ENCODE peak calls at places on chromosomes 2 and 18, in eight cellular contexts. One of them, this sample, is unnamed. For H3K9me3, the result is how much of the 10 kb centered on the place peaks cover.

GRCh38 chr18:35811896-35812295 is 160.6 kb upstream of the RMP24 start:
- DNase-seq in psoas muscle: no peak
- DNase-seq in mucosa of descending colon: no peak
- DNase-seq in fibroblast of lung: no peak
- DNase-seq in tibial nerve: no peak
- DNase-seq in stomach: no peak
- DNase-seq in A549: no peak
- DNase-seq in MM.1S: peak
- DNase-seq in this sample: no peak

GRCh38 chr2:72994282-72994990 is 77.1 kb downstream of the SFXN5 start:
- DNase-seq in MM.1S: no peak
- DNase-seq in A549: no peak
- DNase-seq in mucosa of descending colon: no peak
- DNase-seq in tibial nerve: no peak
- DNase-seq in psoas muscle: peak
- DNase-seq in stomach: peak
- DNase-seq in fibroblast of lung: no peak
- DNase-seq in this sample: peak

GRCh38 chr18:57141208-57142129 is 5.4 kb upstream of the BOD1L2 start:
- DNase-seq in psoas muscle: no peak
- DNase-seq in fibroblast of lung: no peak
- DNase-seq in tibial nerve: no peak
- DNase-seq in stomach: peak
- DNase-seq in A549: no peak
- DNase-seq in mucosa of descending colon: peak
- DNase-seq in MM.1S: no peak
- DNase-seq in this sample: no peak

GRCh38 chr2:222959358-222959757 is 92.6 kb upstream of the KCNE4 start:
- DNase-seq in tibial nerve: no peak
- DNase-seq in MM.1S: no peak
- DNase-seq in psoas muscle: no peak
- DNase-seq in stomach: no peak
- DNase-seq in A549: peak
- DNase-seq in fibroblast of lung: peak
- DNase-seq in mucosa of descending colon: no peak
- DNase-seq in this sample: peak

GRCh38 chr2:107693604-107694003 is 133.1 kb upstream of the RGPD4 start:
- DNase-seq in A549: no peak
- DNase-seq in psoas muscle: no peak
- DNase-seq in tibial nerve: no peak
- DNase-seq in mucosa of descending colon: no peak
- DNase-seq in MM.1S: no peak
- DNase-seq in fibroblast of lung: no peak
- DNase-seq in stomach: no peak
- DNase-seq in this sample: no peak

GRCh38 chr2:10792660-10793400 is 19.8 kb downstream of the PDIA6 start:
- DNase-seq in fibroblast of lung: no peak
- DNase-seq in psoas muscle: no peak
- DNase-seq in MM.1S: no peak
- DNase-seq in mucosa of descending colon: no peak
- DNase-seq in stomach: no peak
- DNase-seq in tibial nerve: no peak
- DNase-seq in A549: no peak
- DNase-seq in this sample: no peak

GRCh38 chr18:10477121-10477862 is 22.9 kb downstream of the APCDD1 start:
- DNase-seq in tibial nerve: no peak
- DNase-seq in mucosa of descending colon: no peak
- DNase-seq in fibroblast of lung: no peak
- DNase-seq in A549: no peak
- DNase-seq in stomach: no peak
- DNase-seq in MM.1S: no peak
- DNase-seq in psoas muscle: no peak
- DNase-seq in this sample: no peak

GRCh38 chr2:84071050-84071449 is 388.0 kb downstream of the SUCLG1 start:
- DNase-seq in stomach: no peak
- DNase-seq in fibroblast of lung: no peak
- DNase-seq in A549: no peak
- DNase-seq in MM.1S: no peak
- DNase-seq in tibial nerve: no peak
- DNase-seq in psoas muscle: no peak
- DNase-seq in mucosa of descending colon: no peak
- DNase-seq in this sample: no peak

GRCh38 chr2:238668426-238668825 is 179.5 kb upstream of the TWIST2 start:
- DNase-seq in mucosa of descending colon: no peak
- DNase-seq in stomach: no peak
- DNase-seq in MM.1S: no peak
- DNase-seq in fibroblast of lung: no peak
- DNase-seq in A549: no peak
- DNase-seq in tibial nerve: no peak
- DNase-seq in psoas muscle: no peak
- DNase-seq in this sample: no peak

GRCh38 chr2:157170299-157170698 is 87.2 kb upstream of the GALNT5 start:
- DNase-seq in MM.1S: no peak
- DNase-seq in fibroblast of lung: peak
- DNase-seq in A549: no peak
- DNase-seq in tibial nerve: no peak
- DNase-seq in stomach: no peak
- DNase-seq in psoas muscle: no peak
- DNase-seq in mucosa of descending colon: no peak
- DNase-seq in this sample: no peak

GRCh38 chr2:187403568-187404260 is 44.3 kb downstream of the CALCRL start:
- DNase-seq in MM.1S: no peak
- DNase-seq in A549: no peak
- DNase-seq in fibroblast of lung: no peak
- DNase-seq in stomach: no peak
- DNase-seq in mucosa of descending colon: no peak
- DNase-seq in tibial nerve: no peak
- DNase-seq in psoas muscle: no peak
- DNase-seq in this sample: no peak

GRCh38 chr18:45571714-45572113 is 43.6 kb upstream of the SLC14A2 start:
- DNase-seq in tibial nerve: no peak
- DNase-seq in mucosa of descending colon: no peak
- DNase-seq in fibroblast of lung: no peak
- DNase-seq in stomach: no peak
- DNase-seq in psoas muscle: no peak
- DNase-seq in MM.1S: no peak
- DNase-seq in A549: peak
- DNase-seq in this sample: no peak
- TF ChIP-seq CTCF in tibial nerve: no peak
- TF ChIP-seq CTCF in mucosa of descending colon: no peak
- TF ChIP-seq CTCF in fibroblast of lung: peak
- TF ChIP-seq CTCF in stomach: no peak
- TF ChIP-seq CTCF in psoas muscle: no peak
- TF ChIP-seq CTCF in MM.1S: peak
- TF ChIP-seq CTCF in A549: no peak
- TF ChIP-seq CTCF in this sample: peak

GRCh38 chr2:112840068-112840445 is 3.5 kb upstream of the IL1B start:
- DNase-seq in stomach: no peak
- DNase-seq in psoas muscle: no peak
- DNase-seq in fibroblast of lung: no peak
- DNase-seq in A549: no peak
- DNase-seq in tibial nerve: no peak
- DNase-seq in MM.1S: no peak
- DNase-seq in mucosa of descending colon: no peak
- DNase-seq in this sample: no peak

GRCh38 chr2:112846056-112846455 is 9.5 kb upstream of the IL1B start:
- DNase-seq in stomach: no peak
- DNase-seq in MM.1S: no peak
- DNase-seq in mucosa of descending colon: no peak
- DNase-seq in A549: no peak
- DNase-seq in tibial nerve: no peak
- DNase-seq in fibroblast of lung: no peak
- DNase-seq in psoas muscle: no peak
- DNase-seq in this sample: no peak

GRCh38 chr2:112843288-112843687 is 6.7 kb upstream of the IL1B start:
- DNase-seq in A549: no peak
- DNase-seq in stomach: no peak
- DNase-seq in fibroblast of lung: no peak
- DNase-seq in tibial nerve: no peak
- DNase-seq in mucosa of descending colon: no peak
- DNase-seq in psoas muscle: no peak
- DNase-seq in MM.1S: no peak
- DNase-seq in this sample: no peak

GRCh38 chr2:112841399-112842044 is 4.9 kb upstream of the IL1B start:
- DNase-seq in A549: no peak
- DNase-seq in fibroblast of lung: no peak
- DNase-seq in stomach: no peak
- DNase-seq in mucosa of descending colon: no peak
- DNase-seq in tibial nerve: no peak
- DNase-seq in MM.1S: no peak
- DNase-seq in psoas muscle: no peak
- DNase-seq in this sample: no peak

DNA sequence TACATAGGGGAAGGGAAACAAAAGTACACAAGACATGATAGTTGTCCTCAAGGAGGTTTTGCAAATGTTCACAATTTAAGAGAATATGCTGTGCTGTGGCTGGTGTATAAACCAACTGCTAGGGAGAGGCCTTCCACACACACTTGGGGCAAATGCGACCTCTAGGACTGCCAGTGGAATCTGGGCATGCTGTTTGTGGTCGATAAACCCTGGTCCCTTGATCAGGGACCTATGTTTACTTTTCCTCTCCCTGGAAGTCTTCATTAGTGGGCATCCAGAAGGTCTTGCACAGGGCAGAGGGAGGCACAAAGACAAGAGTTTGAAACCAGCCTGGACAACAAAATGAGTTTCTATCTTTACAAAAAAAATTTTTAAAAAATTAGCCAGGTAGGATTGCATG is 7.3 kb upstream of the IL1B start:
- DNase-seq in mucosa of descending colon: no peak
- DNase-seq in psoas muscle: no peak
- DNase-seq in MM.1S: no peak
- DNase-seq in fibroblast of lung: no peak
- DNase-seq in tibial nerve: no peak
- DNase-seq in stomach: no peak
- DNase-seq in A549: no peak
- DNase-seq in this sample: no peak
- H3K9me3 ChIP-seq in mucosa of descending colon: under half
- H3K9me3 ChIP-seq in psoas muscle: under half
- H3K9me3 ChIP-seq in MM.1S: under half
- H3K9me3 ChIP-seq in fibroblast of lung: under half
- H3K9me3 ChIP-seq in tibial nerve: under half
- H3K9me3 ChIP-seq in stomach: under half
- H3K9me3 ChIP-seq in A549: under half
- H3K9me3 ChIP-seq in this sample: under half

GRCh38 chr18:47677952-47678351 is 252.5 kb downstream of the SMAD2 start:
- DNase-seq in mucosa of descending colon: no peak
- DNase-seq in MM.1S: no peak
- DNase-seq in A549: no peak
- DNase-seq in tibial nerve: no peak
- DNase-seq in stomach: no peak
- DNase-seq in psoas muscle: no peak
- DNase-seq in fibroblast of lung: no peak
- DNase-seq in this sample: no peak

GRCh38 chr18:47683774-47684173 is 246.7 kb downstream of the SMAD2 start:
- DNase-seq in psoas muscle: no peak
- DNase-seq in tibial nerve: no peak
- DNase-seq in MM.1S: no peak
- DNase-seq in mucosa of descending colon: no peak
- DNase-seq in stomach: no peak
- DNase-seq in A549: no peak
- DNase-seq in fibroblast of lung: no peak
- DNase-seq in this sample: no peak

GRCh38 chr18:47680488-47680887 is 250.0 kb downstream of the SMAD2 start:
- DNase-seq in tibial nerve: no peak
- DNase-seq in fibroblast of lung: no peak
- DNase-seq in mucosa of descending colon: no peak
- DNase-seq in A549: no peak
- DNase-seq in MM.1S: no peak
- DNase-seq in stomach: no peak
- DNase-seq in psoas muscle: no peak
- DNase-seq in this sample: no peak

GRCh38 chr18:47682876-47683275 is 247.6 kb downstream of the SMAD2 start:
- DNase-seq in fibroblast of lung: no peak
- DNase-seq in A549: no peak
- DNase-seq in stomach: no peak
- DNase-seq in mucosa of descending colon: no peak
- DNase-seq in tibial nerve: no peak
- DNase-seq in psoas muscle: no peak
- DNase-seq in MM.1S: no peak
- DNase-seq in this sample: no peak

GRCh38 chr18:47679864-47680263 is 250.6 kb downstream of the SMAD2 start:
- DNase-seq in fibroblast of lung: no peak
- DNase-seq in mucosa of descending colon: no peak
- DNase-seq in stomach: no peak
- DNase-seq in tibial nerve: no peak
- DNase-seq in psoas muscle: no peak
- DNase-seq in A549: no peak
- DNase-seq in MM.1S: no peak
- DNase-seq in this sample: no peak
- H3K4me3 ChIP-seq in fibroblast of lung: no peak
- H3K4me3 ChIP-seq in mucosa of descending colon: no peak
- H3K4me3 ChIP-seq in stomach: no peak
- H3K4me3 ChIP-seq in tibial nerve: no peak
- H3K4me3 ChIP-seq in psoas muscle: no peak
- H3K4me3 ChIP-seq in A549: no peak
- H3K4me3 ChIP-seq in MM.1S: no peak
- H3K4me3 ChIP-seq in this sample: no peak

GRCh38 chr2:105734762-105735538 is 9.8 kb upstream of the NCK2 start:
- DNase-seq in MM.1S: peak
- DNase-seq in mucosa of descending colon: no peak
- DNase-seq in tibial nerve: no peak
- DNase-seq in psoas muscle: no peak
- DNase-seq in fibroblast of lung: peak
- DNase-seq in stomach: no peak
- DNase-seq in A549: no peak
- DNase-seq in this sample: no peak

GRCh38 chr2:105737980-105738657 is 6.6 kb upstream of the NCK2 start:
- DNase-seq in MM.1S: no peak
- DNase-seq in fibroblast of lung: no peak
- DNase-seq in A549: no peak
- DNase-seq in psoas muscle: no peak
- DNase-seq in tibial nerve: no peak
- DNase-seq in mucosa of descending colon: no peak
- DNase-seq in stomach: no peak
- DNase-seq in this sample: no peak

GRCh38 chr2:105732955-105733607 is 11.6 kb upstream of the NCK2 start:
- DNase-seq in MM.1S: no peak
- DNase-seq in mucosa of descending colon: no peak
- DNase-seq in stomach: no peak
- DNase-seq in fibroblast of lung: no peak
- DNase-seq in A549: no peak
- DNase-seq in psoas muscle: no peak
- DNase-seq in tibial nerve: no peak
- DNase-seq in this sample: no peak

GRCh38 chr2:105738658-105739051 is 6.1 kb upstream of the NCK2 start:
- DNase-seq in MM.1S: no peak
- DNase-seq in tibial nerve: no peak
- DNase-seq in mucosa of descending colon: no peak
- DNase-seq in psoas muscle: no peak
- DNase-seq in A549: no peak
- DNase-seq in fibroblast of lung: no peak
- DNase-seq in stomach: no peak
- DNase-seq in this sample: no peak

DNA sequence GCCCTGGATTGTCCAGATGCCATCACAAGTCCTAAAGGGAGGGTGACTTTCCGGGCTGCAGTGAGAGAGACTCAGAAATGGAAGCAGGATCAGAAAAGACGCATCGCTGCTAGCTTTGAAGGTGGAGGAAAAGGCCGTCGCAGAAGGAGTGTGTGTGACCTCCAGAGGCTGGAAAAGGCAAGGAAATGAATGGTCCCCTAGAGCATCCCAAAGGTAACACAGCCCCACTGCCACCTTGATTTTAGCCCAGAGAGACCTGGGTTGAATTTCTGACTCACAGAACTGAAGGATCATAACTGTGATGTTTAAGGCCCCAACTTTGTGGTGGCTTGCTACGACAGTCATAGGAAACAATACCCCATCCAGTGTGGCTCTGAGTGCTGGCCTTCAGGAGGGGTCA is 8.6 kb upstream of the NCK2 start:
- DNase-seq in MM.1S: no peak
- DNase-seq in fibroblast of lung: no peak
- DNase-seq in tibial nerve: no peak
- DNase-seq in A549: no peak
- DNase-seq in stomach: no peak
- DNase-seq in mucosa of descending colon: no peak
- DNase-seq in psoas muscle: no peak
- DNase-seq in this sample: no peak
- TF ChIP-seq CTCF in MM.1S: no peak
- TF ChIP-seq CTCF in fibroblast of lung: no peak
- TF ChIP-seq CTCF in tibial nerve: no peak
- TF ChIP-seq CTCF in A549: no peak
- TF ChIP-seq CTCF in stomach: no peak
- TF ChIP-seq CTCF in mucosa of descending colon: no peak
- TF ChIP-seq CTCF in psoas muscle: no peak
- TF ChIP-seq CTCF in this sample: no peak

This sample was measured in RWPE2.